ENCODE peak calls at places on chromosome 16, in nine cellular contexts. One of them, this sample, is unnamed.

GRCh38 chr16:77290451-77291110 is 91.4 kb downstream of the SYCE1L start:
- DNase-seq in dermis microvascular lymphatic vessel endothelial cell: peak; percentile 40
- DNase-seq in effector memory CD4-positive, alpha-beta T cell: no peak
- DNase-seq in midbrain: no peak
- DNase-seq in T-helper 2 cell: no peak
- DNase-seq in stimulated activated CD4-positive, alpha-beta T cell treated with anti-CD3 and anti-CD28 coated beads, Interleukin-2, amount 100 ng/mL, for 4 hours: no peak
- DNase-seq in bronchial epithelial cell: peak; percentile 79
- DNase-seq in activated CD4-positive, alpha-beta T cell treated with anti-CD3 and anti-CD28 coated beads for 36 hours: no peak
- DNase-seq in HEK293T: no peak
- DNase-seq in this sample: no peak

GRCh38 chr16:67236551-67237395 is 9.8 kb downstream of the TMEM208 start:
- DNase-seq in dermis microvascular lymphatic vessel endothelial cell: no peak
- DNase-seq in effector memory CD4-positive, alpha-beta T cell: peak; percentile 83
- DNase-seq in midbrain: no peak
- DNase-seq in T-helper 2 cell: peak; percentile 65
- DNase-seq in stimulated activated CD4-positive, alpha-beta T cell treated with anti-CD3 and anti-CD28 coated beads, Interleukin-2, amount 100 ng/mL, for 4 hours: peak; percentile 28
- DNase-seq in bronchial epithelial cell: no peak
- DNase-seq in activated CD4-positive, alpha-beta T cell treated with anti-CD3 and anti-CD28 coated beads for 36 hours: peak; percentile 94
- DNase-seq in HEK293T: peak; percentile 97
- DNase-seq in this sample: peak; percentile 42

GRCh38 chr16:53745753-53746258 is 41.9 kb downstream of the FTO start:
- DNase-seq in dermis microvascular lymphatic vessel endothelial cell: no peak
- DNase-seq in effector memory CD4-positive, alpha-beta T cell: no peak
- DNase-seq in midbrain: no peak
- DNase-seq in T-helper 2 cell: no peak
- DNase-seq in stimulated activated CD4-positive, alpha-beta T cell treated with anti-CD3 and anti-CD28 coated beads, Interleukin-2, amount 100 ng/mL, for 4 hours: no peak
- DNase-seq in bronchial epithelial cell: peak; percentile 95
- DNase-seq in activated CD4-positive, alpha-beta T cell treated with anti-CD3 and anti-CD28 coated beads for 36 hours: no peak
- DNase-seq in HEK293T: peak; percentile 25
- DNase-seq in this sample: no peak

GRCh38 chr16:89452241-89452640 is 38.1 kb downstream of the ANKRD11 start:
- DNase-seq in dermis microvascular lymphatic vessel endothelial cell: no peak
- DNase-seq in effector memory CD4-positive, alpha-beta T cell: no peak
- DNase-seq in midbrain: no peak
- DNase-seq in T-helper 2 cell: no peak
- DNase-seq in stimulated activated CD4-positive, alpha-beta T cell treated with anti-CD3 and anti-CD28 coated beads, Interleukin-2, amount 100 ng/mL, for 4 hours: no peak
- DNase-seq in bronchial epithelial cell: no peak
- DNase-seq in activated CD4-positive, alpha-beta T cell treated with anti-CD3 and anti-CD28 coated beads for 36 hours: no peak
- DNase-seq in HEK293T: no peak
- DNase-seq in this sample: no peak

GRCh38 chr16:29761882-29762281 is 16.1 kb upstream of the C16orf54 start:
- DNase-seq in dermis microvascular lymphatic vessel endothelial cell: no peak
- DNase-seq in effector memory CD4-positive, alpha-beta T cell: no peak
- DNase-seq in midbrain: no peak
- DNase-seq in T-helper 2 cell: no peak
- DNase-seq in stimulated activated CD4-positive, alpha-beta T cell treated with anti-CD3 and anti-CD28 coated beads, Interleukin-2, amount 100 ng/mL, for 4 hours: no peak
- DNase-seq in bronchial epithelial cell: no peak
- DNase-seq in activated CD4-positive, alpha-beta T cell treated with anti-CD3 and anti-CD28 coated beads for 36 hours: no peak
- DNase-seq in HEK293T: no peak
- DNase-seq in this sample: no peak

GRCh38 chr16:426115-426905 is 861 bp downstream of the RAB11FIP3 start:
- DNase-seq in dermis microvascular lymphatic vessel endothelial cell: no peak
- DNase-seq in effector memory CD4-positive, alpha-beta T cell: no peak
- DNase-seq in midbrain: no peak
- DNase-seq in T-helper 2 cell: no peak
- DNase-seq in stimulated activated CD4-positive, alpha-beta T cell treated with anti-CD3 and anti-CD28 coated beads, Interleukin-2, amount 100 ng/mL, for 4 hours: no peak
- DNase-seq in bronchial epithelial cell: no peak
- DNase-seq in activated CD4-positive, alpha-beta T cell treated with anti-CD3 and anti-CD28 coated beads for 36 hours: peak; percentile 32
- DNase-seq in HEK293T: no peak
- DNase-seq in this sample: no peak

GRCh38 chr16:13957197-13958078 is 37.5 kb downstream of the ERCC4 start:
- DNase-seq in dermis microvascular lymphatic vessel endothelial cell: peak; percentile 36
- DNase-seq in effector memory CD4-positive, alpha-beta T cell: no peak
- DNase-seq in midbrain: peak; percentile 27
- DNase-seq in T-helper 2 cell: no peak
- DNase-seq in stimulated activated CD4-positive, alpha-beta T cell treated with anti-CD3 and anti-CD28 coated beads, Interleukin-2, amount 100 ng/mL, for 4 hours: no peak
- DNase-seq in bronchial epithelial cell: peak; percentile 95
- DNase-seq in activated CD4-positive, alpha-beta T cell treated with anti-CD3 and anti-CD28 coated beads for 36 hours: peak; percentile 43
- DNase-seq in HEK293T: peak; percentile 34
- DNase-seq in this sample: no peak

GRCh38 chr16:85068746-85069145 is 41.2 kb downstream of the KIAA0513 start:
- DNase-seq in dermis microvascular lymphatic vessel endothelial cell: no peak
- DNase-seq in effector memory CD4-positive, alpha-beta T cell: no peak
- DNase-seq in midbrain: no peak
- DNase-seq in T-helper 2 cell: no peak
- DNase-seq in stimulated activated CD4-positive, alpha-beta T cell treated with anti-CD3 and anti-CD28 coated beads, Interleukin-2, amount 100 ng/mL, for 4 hours: no peak
- DNase-seq in bronchial epithelial cell: peak; percentile 22
- DNase-seq in activated CD4-positive, alpha-beta T cell treated with anti-CD3 and anti-CD28 coated beads for 36 hours: no peak
- DNase-seq in HEK293T: no peak
- DNase-seq in this sample: no peak

GRCh38 chr16:84042308-84042878 is at the start of gene SLC38A8:
- DNase-seq in dermis microvascular lymphatic vessel endothelial cell: no peak
- DNase-seq in effector memory CD4-positive, alpha-beta T cell: no peak
- DNase-seq in midbrain: no peak
- DNase-seq in T-helper 2 cell: no peak
- DNase-seq in stimulated activated CD4-positive, alpha-beta T cell treated with anti-CD3 and anti-CD28 coated beads, Interleukin-2, amount 100 ng/mL, for 4 hours: no peak
- DNase-seq in bronchial epithelial cell: no peak
- DNase-seq in activated CD4-positive, alpha-beta T cell treated with anti-CD3 and anti-CD28 coated beads for 36 hours: no peak
- DNase-seq in HEK293T: no peak
- DNase-seq in this sample: no peak

GRCh38 chr16:12113581-12114375 is 137.2 kb downstream of the SNX29 start:
- DNase-seq in dermis microvascular lymphatic vessel endothelial cell: no peak
- DNase-seq in effector memory CD4-positive, alpha-beta T cell: no peak
- DNase-seq in midbrain: no peak
- DNase-seq in T-helper 2 cell: no peak
- DNase-seq in stimulated activated CD4-positive, alpha-beta T cell treated with anti-CD3 and anti-CD28 coated beads, Interleukin-2, amount 100 ng/mL, for 4 hours: no peak
- DNase-seq in bronchial epithelial cell: no peak
- DNase-seq in activated CD4-positive, alpha-beta T cell treated with anti-CD3 and anti-CD28 coated beads for 36 hours: no peak
- DNase-seq in HEK293T: no peak
- DNase-seq in this sample: no peak

This sample was measured in neural crest cell.